ENCODE peak calls at places on chromosome 21, in six cellular contexts. A is mucosa of descending colon, V is RPMI8226, E is nucleus accumbens, L is T1000, F is tibial artery. R is an unnamed sample.

GRCh38 chr21:34037446-34037845 is 35.9 kb upstream of the MRPS6 start:
- DNase-seq in A (no peak), V (no peak), E (no peak), L (no peak), F (no peak), R (no peak)

GRCh38 chr21:45970674-45971486 is 10.7 kb upstream of the COL6A1 start:
- DNase-seq in A (peak), V (peak), E (no peak), L (peak), F (peak), R (peak)

GRCh38 chr21:36964832-36965719 is 1.4 kb downstream of the HLCS start:
- DNase-seq in A (no peak), V (no peak), E (no peak), L (no peak), F (no peak), R (peak)

GRCh38 chr21:38311091-38311490 is 54.3 kb downstream of the KCNJ15 start:
- DNase-seq in A (no peak), V (no peak), E (no peak), L (no peak), F (no peak), R (no peak)

GRCh38 chr21:15063821-15064575 is 802 bp downstream of the NRIP1 start:
- DNase-seq in A (peak), V (peak), E (no peak), L (no peak), F (peak), R (no peak)

GRCh38 chr21:35508389-35508888 is 459.3 kb upstream of the RUNX1 start:
- DNase-seq in A (peak), V (peak), E (no peak), L (peak), F (peak), R (peak)

GRCh38 chr21:40886006-40886405 is 39.0 kb upstream of the DSCAM start:
- DNase-seq in A (no peak), V (no peak), E (no peak), L (no peak), F (no peak), R (no peak)

GRCh38 chr21:35154788-35155187 is 105.7 kb upstream of the RUNX1 start:
- DNase-seq in A (no peak), V (no peak), E (no peak), L (no peak), F (no peak), R (no peak)

GRCh38 chr21:38788275-38788911 is 17.3 kb upstream of the ETS2 start:
- DNase-seq in A (no peak), V (no peak), E (no peak), L (no peak), F (no peak), R (no peak)

GRCh38 chr21:16624468-16625102 is 888.3 kb upstream of the CXADR start:
- DNase-seq in A (no peak), V (no peak), E (no peak), L (no peak), F (no peak), R (no peak)

GRCh38 chr21:35811115-35811806 is 249.1 kb downstream of the SETD4 start:
- DNase-seq in A (no peak), V (peak), E (no peak), L (no peak), F (no peak), R (no peak)

GRCh38 chr21:45326169-45326833 is 38.6 kb upstream of the POFUT2 start:
- DNase-seq in A (peak), V (peak), E (peak), L (no peak), F (no peak), R (no peak)

GRCh38 chr21:15171546-15171945 is 106.7 kb upstream of the NRIP1 start:
- DNase-seq in A (no peak), V (no peak), E (no peak), L (no peak), F (no peak), R (no peak)

GRCh38 chr21:44275041-44275440 is 10.6 kb upstream of the AIRE start:
- DNase-seq in A (no peak), V (no peak), E (no peak), L (no peak), F (no peak), R (no peak)

GRCh38 chr21:29075706-29076447 is 2.4 kb upstream of the CCT8 start:
- DNase-seq in A (no peak), V (no peak), E (no peak), L (no peak), F (no peak), R (no peak)

GRCh38 chr21:44356636-44357035 is 3.2 kb downstream of the TRPM2 start:
- DNase-seq in A (peak), V (no peak), E (no peak), L (no peak), F (no peak), R (no peak)

GRCh38 chr21:30935889-30936168 is 54.4 kb upstream of the KRTAP11-1 start:
- DNase-seq in A (no peak), V (no peak), E (no peak), L (no peak), F (no peak), R (no peak)

GRCh38 chr21:31732538-31732864 is 583 bp upstream of the SCAF4 start:
- DNase-seq in A (no peak), V (no peak), E (no peak), L (no peak), F (peak), R (no peak)

GRCh38 chr21:45996311-45997204 is 15.0 kb downstream of the COL6A1 start:
- DNase-seq in A (peak), V (no peak), E (no peak), L (no peak), F (peak), R (no peak)

GRCh38 chr21:42195378-42196031 is 23.4 kb upstream of the ABCG1 start:
- DNase-seq in A (no peak), V (no peak), E (no peak), L (no peak), F (peak), R (peak)

GRCh38 chr21:41133896-41134522 is 34.0 kb upstream of the BACE2 start:
- DNase-seq in A (no peak), V (peak), E (no peak), L (no peak), F (no peak), R (peak)

GRCh38 chr21:41396452-41397107 is 29.5 kb upstream of the MX1 start:
- DNase-seq in A (peak), V (no peak), E (no peak), L (no peak), F (peak), R (no peak)

GRCh38 chr21:34889537-34890257 is 159.4 kb downstream of the RUNX1 start:
- DNase-seq in A (peak), V (peak), E (no peak), L (peak), F (peak), R (peak)

GRCh38 chr21:38817371-38818335 is 11.9 kb downstream of the ETS2 start:
- DNase-seq in A (no peak), V (no peak), E (no peak), L (no peak), F (no peak), R (no peak)

GRCh38 chr21:45554477-45555175 is 12.4 kb upstream of the SLC19A1 start:
- DNase-seq in A (peak), V (peak), E (peak), L (peak), F (peak), R (peak)

R was measured in OCI-LY7.